ENCODE peak calls at places on chromosome 10, in six cellular contexts. One of them, this sample, is unnamed.

GRCh38 chr10:85515316-85515715 is 851.3 kb downstream of the GRID1 start:
- DNase-seq in astrocyte of the spinal cord: no peak
- DNase-seq in adipocyte: no peak
- DNase-seq in AG10803: no peak
- DNase-seq in cardiac fibroblast: no peak
- DNase-seq in dorsolateral prefrontal cortex: no peak
- DNase-seq in this sample: no peak

GRCh38 chr10:45417746-45418145 is 43.7 kb downstream of the ALOX5 start:
- DNase-seq in astrocyte of the spinal cord: no peak
- DNase-seq in adipocyte: no peak
- DNase-seq in AG10803: no peak
- DNase-seq in cardiac fibroblast: no peak
- DNase-seq in dorsolateral prefrontal cortex: no peak
- DNase-seq in this sample: no peak

GRCh38 chr10:13815766-13816165 is 229.0 kb downstream of the PRPF18 start:
- DNase-seq in adipocyte: peak; percentile 49
- DNase-seq in dorsolateral prefrontal cortex: no peak
- DNase-seq in astrocyte of the spinal cord: peak; percentile 82
- DNase-seq in cardiac fibroblast: peak; percentile 73
- DNase-seq in AG10803: peak; percentile 49
- DNase-seq in this sample: peak; percentile 58

GRCh38 chr10:26805567-26806245 is 55.1 kb downstream of the ABI1 start:
- DNase-seq in dorsolateral prefrontal cortex: no peak
- DNase-seq in cardiac fibroblast: peak; percentile 42
- DNase-seq in adipocyte: peak; percentile 28
- DNase-seq in AG10803: peak; percentile 35
- DNase-seq in astrocyte of the spinal cord: peak; percentile 17
- DNase-seq in this sample: peak; percentile 55

GRCh38 chr10:71282323-71282680 is 36.8 kb upstream of the SLC29A3 start:
- DNase-seq in AG10803: no peak
- DNase-seq in astrocyte of the spinal cord: no peak
- DNase-seq in cardiac fibroblast: no peak
- DNase-seq in dorsolateral prefrontal cortex: no peak
- DNase-seq in adipocyte: no peak
- DNase-seq in this sample: no peak

GRCh38 chr10:91432175-91432574 is 22.0 kb downstream of the HECTD2 start:
- DNase-seq in adipocyte: no peak
- DNase-seq in dorsolateral prefrontal cortex: no peak
- DNase-seq in AG10803: no peak
- DNase-seq in cardiac fibroblast: no peak
- DNase-seq in astrocyte of the spinal cord: no peak
- DNase-seq in this sample: no peak

GRCh38 chr10:35735412-35735811 is 93.3 kb upstream of the FZD8 start:
- DNase-seq in dorsolateral prefrontal cortex: no peak
- DNase-seq in adipocyte: peak; percentile 56
- DNase-seq in astrocyte of the spinal cord: peak; percentile 8
- DNase-seq in cardiac fibroblast: peak; percentile 88
- DNase-seq in AG10803: peak; percentile 78
- DNase-seq in this sample: peak; percentile 1

GRCh38 chr10:122656741-122657140 is 42.9 kb downstream of the C10orf120 start:
- DNase-seq in AG10803: no peak
- DNase-seq in dorsolateral prefrontal cortex: no peak
- DNase-seq in adipocyte: no peak
- DNase-seq in cardiac fibroblast: no peak
- DNase-seq in astrocyte of the spinal cord: no peak
- DNase-seq in this sample: no peak

GRCh38 chr10:74967850-74968620 is 141.6 kb downstream of the KAT6B start:
- DNase-seq in dorsolateral prefrontal cortex: no peak
- DNase-seq in AG10803: no peak
- DNase-seq in cardiac fibroblast: peak; percentile 29
- DNase-seq in adipocyte: peak; percentile 26
- DNase-seq in astrocyte of the spinal cord: no peak
- DNase-seq in this sample: no peak

GRCh38 chr10:71725998-71726672 is 6.6 kb upstream of the C10orf105 start:
- DNase-seq in dorsolateral prefrontal cortex: no peak
- DNase-seq in astrocyte of the spinal cord: no peak
- DNase-seq in AG10803: peak; percentile 29
- DNase-seq in adipocyte: peak; percentile 50
- DNase-seq in cardiac fibroblast: peak; percentile 43
- DNase-seq in this sample: no peak

GRCh38 chr10:47318706-47319105 is 3.5 kb upstream of the GDF2 start:
- DNase-seq in adipocyte: no peak
- DNase-seq in astrocyte of the spinal cord: no peak
- DNase-seq in cardiac fibroblast: no peak
- DNase-seq in AG10803: no peak
- DNase-seq in dorsolateral prefrontal cortex: peak; percentile 14
- DNase-seq in this sample: no peak

GRCh38 chr10:67837519-67838314 is at the start of gene DNAJC12:
- DNase-seq in astrocyte of the spinal cord: peak; percentile 62
- DNase-seq in adipocyte: peak; percentile 85
- DNase-seq in cardiac fibroblast: peak; percentile 86
- DNase-seq in AG10803: peak; percentile 36
- DNase-seq in dorsolateral prefrontal cortex: no peak
- DNase-seq in this sample: peak; percentile 46

GRCh38 chr10:132270256-132270655 is 37.5 kb downstream of the STK32C start:
- DNase-seq in cardiac fibroblast: no peak
- DNase-seq in adipocyte: no peak
- DNase-seq in astrocyte of the spinal cord: no peak
- DNase-seq in dorsolateral prefrontal cortex: no peak
- DNase-seq in AG10803: no peak
- DNase-seq in this sample: no peak

GRCh38 chr10:58220769-58221448 is 46.8 kb downstream of the IPMK start:
- DNase-seq in AG10803: peak; percentile 88
- DNase-seq in adipocyte: peak; percentile 63
- DNase-seq in cardiac fibroblast: peak; percentile 72
- DNase-seq in dorsolateral prefrontal cortex: no peak
- DNase-seq in astrocyte of the spinal cord: peak; percentile 16
- DNase-seq in this sample: peak; percentile 45

GRCh38 chr10:130121486-130122079 is 11.0 kb upstream of the C10orf143 start:
- DNase-seq in AG10803: no peak
- DNase-seq in cardiac fibroblast: no peak
- DNase-seq in astrocyte of the spinal cord: no peak
- DNase-seq in adipocyte: no peak
- DNase-seq in dorsolateral prefrontal cortex: no peak
- DNase-seq in this sample: no peak

GRCh38 chr10:73225518-73225917 is 21.5 kb downstream of the DNAJC9 start:
- DNase-seq in adipocyte: no peak
- DNase-seq in astrocyte of the spinal cord: no peak
- DNase-seq in AG10803: no peak
- DNase-seq in cardiac fibroblast: peak; percentile 38
- DNase-seq in dorsolateral prefrontal cortex: no peak
- DNase-seq in this sample: peak; percentile 34

GRCh38 chr10:69974551-69975155 is 78.0 kb upstream of the MACROH2A2 start:
- DNase-seq in adipocyte: peak; percentile 93
- DNase-seq in astrocyte of the spinal cord: peak; percentile 63
- DNase-seq in AG10803: peak; percentile 72
- DNase-seq in cardiac fibroblast: peak; percentile 50
- DNase-seq in dorsolateral prefrontal cortex: no peak
- DNase-seq in this sample: peak; percentile 95

DNA sequence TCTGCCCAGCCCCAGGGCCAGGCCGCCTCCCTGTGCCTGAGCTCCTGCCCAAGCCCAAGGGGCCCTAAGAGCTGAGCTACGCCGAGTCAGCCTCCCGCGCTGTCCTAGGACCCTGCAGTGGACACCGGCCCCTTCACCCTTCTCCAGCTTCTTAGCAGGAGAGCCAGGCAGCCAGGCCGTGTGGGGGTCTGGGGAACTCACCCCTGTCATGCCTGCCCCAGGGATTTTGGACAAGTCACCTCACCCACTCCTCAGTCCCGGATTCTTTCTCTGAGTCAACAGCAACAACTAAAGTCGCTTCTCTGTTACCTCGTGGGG is 79.3 kb downstream of the MKI67 start:
- DNase-seq in astrocyte of the spinal cord: no peak
- DNase-seq in cardiac fibroblast: no peak
- DNase-seq in AG10803: no peak
- DNase-seq in adipocyte: no peak
- DNase-seq in dorsolateral prefrontal cortex: peak; percentile 10
- DNase-seq in this sample: no peak
- H3K4me3 ChIP-seq in astrocyte of the spinal cord: no peak overlapping the region
- H3K4me3 ChIP-seq in cardiac fibroblast: no peak overlapping the region
- H3K4me3 ChIP-seq in AG10803: no peak overlapping the region
- H3K4me3 ChIP-seq in adipocyte: no peak overlapping the region
- H3K4me3 ChIP-seq in dorsolateral prefrontal cortex: no peak overlapping the region
- H3K4me3 ChIP-seq in this sample: no peak overlapping the region

GRCh38 chr10:108254089-108254488 is 1089.6 kb upstream of the SORCS1 start:
- DNase-seq in adipocyte: no peak
- DNase-seq in dorsolateral prefrontal cortex: no peak
- DNase-seq in AG10803: no peak
- DNase-seq in astrocyte of the spinal cord: no peak
- DNase-seq in cardiac fibroblast: no peak
- DNase-seq in this sample: no peak
- H3K4me3 ChIP-seq in adipocyte: no peak overlapping the region
- H3K4me3 ChIP-seq in dorsolateral prefrontal cortex: no peak overlapping the region
- H3K4me3 ChIP-seq in AG10803: no peak overlapping the region
- H3K4me3 ChIP-seq in astrocyte of the spinal cord: no peak overlapping the region
- H3K4me3 ChIP-seq in cardiac fibroblast: no peak overlapping the region
- H3K4me3 ChIP-seq in this sample: no peak overlapping the region

DNA sequence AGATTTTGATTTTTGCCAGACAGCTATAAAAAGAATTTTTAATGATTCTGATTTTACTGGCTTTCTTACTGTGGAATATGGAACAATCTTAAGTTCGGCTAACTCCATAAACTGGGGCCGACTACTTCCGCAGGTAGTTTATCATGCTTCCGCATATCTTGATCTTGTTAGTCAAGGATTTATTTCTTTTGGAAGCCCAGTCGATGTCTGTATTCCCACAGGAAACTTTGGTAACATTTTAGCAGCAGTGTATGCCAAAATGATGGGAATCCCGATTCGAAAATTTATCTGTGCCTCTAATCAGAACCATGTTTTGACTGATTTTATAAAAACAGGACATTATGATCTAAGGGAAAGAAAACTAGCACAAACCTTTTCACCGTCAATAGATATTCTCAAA is 8.1 kb downstream of the THNSL1 start:
- DNase-seq in astrocyte of the spinal cord: no peak
- DNase-seq in dorsolateral prefrontal cortex: no peak
- DNase-seq in cardiac fibroblast: no peak
- DNase-seq in adipocyte: no peak
- DNase-seq in AG10803: peak; percentile 49
- DNase-seq in this sample: no peak
- H3K4me3 ChIP-seq in astrocyte of the spinal cord: no peak overlapping the region
- H3K4me3 ChIP-seq in dorsolateral prefrontal cortex: no peak overlapping the region
- H3K4me3 ChIP-seq in cardiac fibroblast: no peak overlapping the region
- H3K4me3 ChIP-seq in adipocyte: peak overlapping the region; percentile 53
- H3K4me3 ChIP-seq in AG10803: no peak overlapping the region
- H3K4me3 ChIP-seq in this sample: no peak overlapping the region

DNA sequence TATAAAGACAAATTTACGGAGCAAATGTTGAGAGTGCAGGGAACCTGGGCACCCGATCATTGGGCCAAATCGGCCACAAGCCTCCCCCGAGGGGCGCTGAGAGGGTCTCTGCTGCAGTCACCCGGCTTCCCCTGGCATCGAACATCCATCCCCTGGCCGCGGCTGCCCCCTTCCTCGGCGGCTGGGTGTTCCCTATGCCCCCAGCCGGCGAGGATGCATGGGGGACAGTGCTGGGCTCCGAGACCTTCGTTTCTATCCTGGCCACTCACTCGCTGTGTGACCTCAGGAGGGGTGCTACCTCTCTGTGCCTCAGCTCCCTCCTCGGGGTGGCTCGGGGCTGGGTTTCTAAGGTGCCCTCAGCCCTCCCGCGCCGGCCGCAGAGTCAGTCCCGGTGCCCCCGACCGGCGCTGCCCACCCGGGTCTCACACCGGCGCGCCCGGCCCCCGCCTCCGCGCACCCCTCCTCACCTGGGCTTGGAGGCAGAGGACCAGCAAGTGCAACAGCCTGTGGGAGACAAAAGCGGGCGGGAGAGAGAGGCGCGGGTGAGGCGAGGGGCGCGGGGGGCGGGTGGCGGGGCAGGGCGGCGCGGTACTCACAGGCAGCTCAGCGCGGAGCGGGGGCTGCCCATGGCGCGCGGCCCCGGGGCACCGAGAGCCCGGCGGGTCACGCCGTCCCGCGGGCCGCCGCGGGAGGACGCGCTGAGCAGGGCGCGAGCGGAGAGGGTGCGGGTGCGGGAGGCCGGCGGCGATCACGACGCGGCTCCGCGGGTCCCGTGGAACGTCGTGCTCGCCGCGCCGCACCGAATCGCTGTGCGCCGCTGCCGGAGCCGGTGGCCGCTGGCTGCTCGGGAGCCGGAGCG is at the start of gene FGF8:
- DNase-seq in astrocyte of the spinal cord: no peak
- DNase-seq in dorsolateral prefrontal cortex: no peak
- DNase-seq in cardiac fibroblast: no peak
- DNase-seq in adipocyte: peak; percentile 50
- DNase-seq in AG10803: no peak
- DNase-seq in this sample: no peak
- H3K4me3 ChIP-seq in astrocyte of the spinal cord: no peak within 1 kb of the TSS
- H3K4me3 ChIP-seq in dorsolateral prefrontal cortex: peak within 1 kb of the TSS; percentile 26
- H3K4me3 ChIP-seq in cardiac fibroblast: no peak within 1 kb of the TSS
- H3K4me3 ChIP-seq in adipocyte: no peak within 1 kb of the TSS
- H3K4me3 ChIP-seq in AG10803: no peak within 1 kb of the TSS
- H3K4me3 ChIP-seq in this sample: no peak within 1 kb of the TSS

GRCh38 chr10:79562135-79562756 is 2.0 kb upstream of the SFTPA2 start:
- DNase-seq in dorsolateral prefrontal cortex: peak; percentile 76
- DNase-seq in AG10803: peak; percentile 58
- DNase-seq in cardiac fibroblast: peak; percentile 61
- DNase-seq in adipocyte: peak; percentile 80
- DNase-seq in astrocyte of the spinal cord: peak; percentile 49
- DNase-seq in this sample: peak; percentile 33
- H3K4me3 ChIP-seq in dorsolateral prefrontal cortex: no peak overlapping the region
- H3K4me3 ChIP-seq in AG10803: no peak overlapping the region
- H3K4me3 ChIP-seq in cardiac fibroblast: no peak overlapping the region
- H3K4me3 ChIP-seq in adipocyte: no peak overlapping the region
- H3K4me3 ChIP-seq in astrocyte of the spinal cord: no peak overlapping the region
- H3K4me3 ChIP-seq in this sample: peak overlapping the region; percentile 23

DNA sequence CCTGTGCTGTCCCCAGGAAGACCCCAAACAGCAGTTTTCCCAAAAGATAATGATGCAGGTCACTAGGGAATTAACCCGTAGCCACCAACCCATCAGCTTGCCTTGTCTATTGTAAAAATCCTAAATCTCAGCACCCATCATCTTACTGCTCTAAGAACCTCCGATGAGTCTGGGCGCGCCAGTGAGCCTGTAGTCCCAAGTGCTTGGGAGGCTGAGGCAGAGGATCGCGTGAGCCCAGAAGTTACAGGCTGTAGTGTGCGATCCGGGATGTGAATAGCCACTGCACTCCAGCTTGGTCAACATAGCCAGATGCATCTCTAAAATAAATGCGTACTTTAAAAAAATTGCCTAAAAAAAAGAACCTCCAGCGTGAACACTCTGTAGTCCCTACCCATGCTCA is 951 bp downstream of the AS3MT start:
- DNase-seq in astrocyte of the spinal cord: no peak
- DNase-seq in cardiac fibroblast: no peak
- DNase-seq in dorsolateral prefrontal cortex: no peak
- DNase-seq in AG10803: no peak
- DNase-seq in adipocyte: no peak
- DNase-seq in this sample: no peak
- H3K4me3 ChIP-seq in astrocyte of the spinal cord: peak overlapping the region; percentile 49
- H3K4me3 ChIP-seq in cardiac fibroblast: no peak overlapping the region
- H3K4me3 ChIP-seq in dorsolateral prefrontal cortex: peak overlapping the region; percentile 57
- H3K4me3 ChIP-seq in AG10803: peak overlapping the region; percentile 67
- H3K4me3 ChIP-seq in adipocyte: peak overlapping the region; percentile 76
- H3K4me3 ChIP-seq in this sample: peak overlapping the region; percentile 58

This sample was measured in foreskin fibroblast.